ENCODE peak calls at places on chromosomes 11 and 22, in four cellular contexts. K is right cardiac atrium, C is heart left ventricle, J is MM.1S. I is an unnamed sample.

GRCh38 chr22:48921411-48921903 is 906.2 kb downstream of the BRD1 start:
- DNase-seq in C (no peak), J (no peak), K (no peak), I (no peak)

GRCh38 chr11:19777342-19778102 is 64.9 kb downstream of the NAV2 start:
- DNase-seq in C (no peak), K (peak), J (no peak), I (no peak)

GRCh38 chr11:125429174-125429707 is 66.8 kb downstream of the FEZ1 start:
- DNase-seq in J (peak), K (peak), C (peak), I (no peak)

GRCh38 chr11:114262681-114263509 is 33.3 kb upstream of the NNMT start:
- DNase-seq in J (peak), K (peak), C (no peak), I (peak)

GRCh38 chr11:113806403-113806802 is 26.8 kb downstream of the CLDN25 start:
- DNase-seq in C (no peak), J (peak), K (no peak), I (peak)

GRCh38 chr11:73242291-73243092 is 24.4 kb downstream of the P2RY2 start:
- DNase-seq in K (peak), C (peak), J (peak), I (peak)

GRCh38 chr11:34154059-34154875 is 48.8 kb downstream of the NAT10 start:
- DNase-seq in C (no peak), K (peak), J (no peak), I (no peak)

GRCh38 chr22:48530666-48531065 is 1297.0 kb downstream of the BRD1 start:
- DNase-seq in J (no peak), K (peak), C (no peak), I (no peak)

GRCh38 chr22:20656516-20656901 is 117.4 kb upstream of the SERPIND1 start:
- DNase-seq in J (no peak), K (no peak), C (no peak), I (no peak)

GRCh38 chr22:39778055-39778454 is 115.5 kb downstream of the ENTHD1 start:
- DNase-seq in C (no peak), J (no peak), K (no peak), I (no peak)

GRCh38 chr11:64536396-64536935 is 54.6 kb upstream of the SLC22A12 start:
- DNase-seq in J (no peak), C (no peak), K (no peak), I (no peak)

GRCh38 chr11:65274734-65275682 is 13.2 kb downstream of the POLA2 start:
- DNase-seq in K (peak), J (peak), C (peak), I (peak)

GRCh38 chr11:70547821-70548670 is 149.7 kb downstream of the CTTN start:
- DNase-seq in K (no peak), J (no peak), C (peak), I (no peak)

GRCh38 chr11:68837583-68838571 is 3.8 kb downstream of the CPT1A start:
- DNase-seq in K (peak), J (no peak), C (no peak), I (no peak)

GRCh38 chr11:79273781-79274180 is 167.0 kb downstream of the TENM4 start:
- DNase-seq in J (no peak), C (no peak), K (no peak), I (no peak)

GRCh38 chr11:111344032-111344431 is 35.0 kb downstream of the POU2AF1 start:
- DNase-seq in C (no peak), J (no peak), K (peak), I (no peak)

GRCh38 chr11:36455658-36456111 is 54.4 kb downstream of the TRAF6 start:
- DNase-seq in J (no peak), K (peak), C (peak), I (no peak)

GRCh38 chr11:93517041-93517440 is 26.1 kb downstream of the SMCO4 start:
- DNase-seq in J (no peak), C (no peak), K (no peak), I (no peak)

GRCh38 chr22:39236321-39237275 is 8.2 kb downstream of the PDGFB start:
- DNase-seq in J (peak), K (peak), C (peak), I (no peak)

GRCh38 chr22:37021041-37021440 is 1.5 kb downstream of the MPST start:
- DNase-seq in C (no peak), K (no peak), J (no peak), I (no peak)

GRCh38 chr11:125720781-125721180 is 25.3 kb upstream of the PATE1 start:
- DNase-seq in C (no peak), K (no peak), J (no peak), I (no peak)

GRCh38 chr11:96827164-96827563 is 437.4 kb downstream of the JRKL start:
- DNase-seq in J (no peak), C (no peak), K (no peak), I (no peak)

GRCh38 chr11:393219-394033 is 583 bp upstream of the PKP3 start:
- DNase-seq in C (no peak), K (no peak), J (no peak), I (no peak)

GRCh38 chr22:41573677-41574264 is 13.0 kb downstream of the CSDC2 start:
- DNase-seq in K (peak), C (no peak), J (no peak), I (no peak)

GRCh38 chr11:132734217-132734616 is 798.1 kb downstream of the OPCML start:
- DNase-seq in C (no peak), K (no peak), J (no peak), I (no peak)

GRCh38 chr11:60905551-60906113 is 753 bp downstream of the PRPF19 start:
- DNase-seq in J (peak), K (no peak), C (no peak), I (no peak)

GRCh38 chr11:36130401-36130800 is 158.8 kb downstream of the COMMD9 start:
- DNase-seq in K (no peak), J (no peak), C (no peak), I (no peak)

GRCh38 chr11:73085189-73085875 is 56.8 kb downstream of the FCHSD2 start:
- DNase-seq in C (no peak), J (no peak), K (no peak), I (no peak)

GRCh38 chr22:47374901-47375575 is 612.6 kb downstream of the TBC1D22A start:
- DNase-seq in C (peak), J (no peak), K (no peak), I (no peak)

GRCh38 chr22:25153961-25154685 is 45.5 kb upstream of the CRYBB3 start:
- DNase-seq in C (no peak), J (no peak), K (peak), I (no peak)

GRCh38 chr11:75850787-75851186 is 35.8 kb downstream of the UVRAG start:
- DNase-seq in C (no peak), K (no peak), J (no peak), I (no peak)

GRCh38 chr11:63639195-63639832 is 25.1 kb upstream of the PLAAT3 start:
- DNase-seq in C (no peak), J (peak), K (peak), I (peak)

GRCh38 chr11:102115557-102115956 is 5.3 kb downstream of the YAP1 start:
- DNase-seq in K (no peak), C (no peak), J (no peak), I (no peak)

GRCh38 chr22:37028692-37029674 is 9.4 kb downstream of the MPST start:
- DNase-seq in K (no peak), C (no peak), J (no peak), I (no peak)

GRCh38 chr22:32644252-32645100 is 157.0 kb upstream of the TIMP3 start:
- DNase-seq in J (no peak), K (peak), C (peak), I (peak)

GRCh38 chr22:23181763-23182288 is 1.5 kb downstream of the BCR start:
- DNase-seq in C (no peak), K (peak), J (peak), I (no peak)

GRCh38 chr22:23178512-23179254 is 1.6 kb upstream of the BCR start:
- DNase-seq in J (peak), C (peak), K (peak), I (peak)

GRCh38 chr22:23180301-23180892 is at the start of gene BCR:
- DNase-seq in J (peak), C (peak), K (peak), I (peak)

GRCh38 chr22:23180893-23181762 is 819 bp downstream of the BCR start:
- DNase-seq in C (peak), K (peak), J (peak), I (peak)

DNA sequence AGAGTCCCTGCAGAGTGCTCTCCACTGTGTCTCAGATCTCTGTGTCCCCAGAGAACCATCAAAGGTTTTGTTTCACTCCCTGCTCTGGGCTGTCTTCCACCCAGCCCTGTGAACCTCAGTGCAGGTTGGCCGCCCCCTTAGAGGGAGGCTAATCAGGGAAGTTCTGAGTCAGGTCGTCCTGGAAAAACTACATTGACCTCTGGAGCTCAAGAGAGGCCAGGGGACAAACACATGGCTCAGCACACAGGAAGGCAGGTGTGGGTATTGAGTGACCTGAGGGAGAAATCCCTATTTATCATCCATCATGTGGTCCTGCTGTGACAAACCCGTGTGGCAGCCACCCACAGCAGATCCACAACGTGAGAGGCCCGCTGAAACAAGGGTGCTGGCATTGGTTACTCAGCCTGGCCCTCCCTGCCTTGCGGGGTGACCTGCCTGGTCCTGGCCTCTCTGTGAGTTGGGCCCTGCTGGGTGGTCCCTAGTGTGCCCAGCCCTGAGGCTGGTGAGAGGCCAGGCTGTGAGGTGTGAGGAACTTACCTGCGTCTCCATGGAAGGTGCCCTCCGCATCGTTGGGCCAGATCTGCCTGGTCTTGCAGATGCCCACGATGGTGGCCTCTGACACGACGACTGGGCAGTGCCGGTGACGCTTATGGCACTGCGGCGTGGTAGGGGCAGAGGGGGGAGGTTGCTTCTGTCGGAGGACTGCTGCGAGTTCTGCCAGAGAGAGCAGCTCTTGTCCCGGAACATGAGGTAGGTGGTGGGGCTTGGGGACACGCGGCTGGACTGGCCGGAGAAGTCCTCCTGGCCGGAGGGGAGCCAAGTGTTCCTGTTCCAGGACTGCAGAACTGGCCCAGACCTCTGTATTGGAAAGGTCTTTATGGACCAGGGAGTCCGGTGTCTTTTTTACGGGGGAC is 671 bp upstream of the BCR start:
- DNase-seq in J (peak), C (peak), K (peak), I (peak)
- H3K27ac ChIP-seq in J (peak), C (peak), K (peak), I (peak)

GRCh38 chr11:3944198-3944597 is 88.7 kb downstream of the STIM1 start:
- DNase-seq in K (peak), C (no peak), J (no peak), I (no peak)

GRCh38 chr11:3939211-3939610 is 83.7 kb downstream of the STIM1 start:
- DNase-seq in J (peak), C (no peak), K (no peak), I (no peak)

GRCh38 chr11:3942956-3943497 is 87.6 kb downstream of the STIM1 start:
- DNase-seq in J (no peak), C (no peak), K (no peak), I (no peak)

GRCh38 chr11:3939651-3940190 is 84.3 kb downstream of the STIM1 start:
- DNase-seq in C (no peak), K (no peak), J (no peak), I (no peak)

DNA sequence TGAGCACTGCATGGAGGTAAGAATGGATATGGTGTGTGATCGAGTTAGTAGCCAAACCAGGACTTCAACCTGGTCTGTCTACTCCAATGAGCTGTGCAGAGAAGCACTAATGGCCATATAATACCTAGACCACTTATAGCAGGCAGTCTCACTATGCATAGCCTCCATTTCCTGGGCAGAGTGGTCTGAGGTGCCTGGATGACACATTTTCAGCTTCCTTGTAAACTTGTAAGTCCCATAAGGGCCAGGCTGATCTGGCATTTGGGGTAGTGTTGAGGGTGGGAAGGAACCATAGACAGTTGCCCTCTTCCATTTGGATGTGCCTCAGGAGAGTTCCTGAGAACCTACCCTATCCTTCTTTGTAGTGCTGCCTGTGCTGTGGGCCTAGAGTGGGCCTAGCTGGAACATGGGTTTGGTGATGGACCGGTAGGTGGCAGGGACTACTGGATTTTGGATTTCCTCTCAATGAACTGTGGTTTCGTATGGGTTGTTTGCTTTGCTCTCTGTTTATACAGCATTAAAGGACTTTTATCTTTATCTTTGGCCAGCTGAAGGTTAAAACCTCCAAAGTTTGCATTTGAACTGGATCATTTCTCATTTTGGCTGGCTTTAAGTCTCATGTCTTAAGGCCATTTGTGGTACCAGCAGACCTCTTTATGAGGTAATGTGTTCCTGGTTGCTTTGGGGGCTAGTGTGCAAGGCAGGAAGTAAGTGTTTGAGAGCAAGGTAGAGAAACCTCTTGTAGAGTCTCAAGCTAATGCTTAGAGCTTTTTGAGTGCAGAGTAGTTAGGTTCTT is 86.9 kb downstream of the STIM1 start:
- DNase-seq in K (no peak), J (no peak), C (no peak), I (no peak)
- H3K4me3 ChIP-seq in K (no peak), J (no peak), C (no peak), I (peak)

GRCh38 chr11:2739531-2740274 is 39.9 kb upstream of the KCNQ1OT1 start:
- DNase-seq in C (peak), J (no peak), K (peak), I (no peak)

GRCh38 chr11:2741377-2742131 is 41.8 kb upstream of the KCNQ1OT1 start:
- DNase-seq in K (peak), J (no peak), C (peak), I (no peak)

GRCh38 chr11:2740275-2740940 is 40.6 kb upstream of the KCNQ1OT1 start:
- DNase-seq in K (peak), J (no peak), C (peak), I (no peak)

GRCh38 chr11:2742201-2742600 is 42.4 kb upstream of the KCNQ1OT1 start:
- DNase-seq in K (peak), C (peak), J (no peak), I (no peak)

GRCh38 chr11:2741006-2741376 is 41.2 kb upstream of the KCNQ1OT1 start:
- DNase-seq in C (peak), J (no peak), K (peak), I (no peak)
- H3K27ac ChIP-seq in C (no peak), J (no peak), K (no peak), I (no peak)

GRCh38 chr11:10301656-10302293 is 3.1 kb upstream of the ADM start:
- DNase-seq in K (no peak), C (no peak), J (no peak), I (no peak)
- H3K4me3 ChIP-seq in K (no peak), C (peak), J (peak), I (peak)

DNA sequence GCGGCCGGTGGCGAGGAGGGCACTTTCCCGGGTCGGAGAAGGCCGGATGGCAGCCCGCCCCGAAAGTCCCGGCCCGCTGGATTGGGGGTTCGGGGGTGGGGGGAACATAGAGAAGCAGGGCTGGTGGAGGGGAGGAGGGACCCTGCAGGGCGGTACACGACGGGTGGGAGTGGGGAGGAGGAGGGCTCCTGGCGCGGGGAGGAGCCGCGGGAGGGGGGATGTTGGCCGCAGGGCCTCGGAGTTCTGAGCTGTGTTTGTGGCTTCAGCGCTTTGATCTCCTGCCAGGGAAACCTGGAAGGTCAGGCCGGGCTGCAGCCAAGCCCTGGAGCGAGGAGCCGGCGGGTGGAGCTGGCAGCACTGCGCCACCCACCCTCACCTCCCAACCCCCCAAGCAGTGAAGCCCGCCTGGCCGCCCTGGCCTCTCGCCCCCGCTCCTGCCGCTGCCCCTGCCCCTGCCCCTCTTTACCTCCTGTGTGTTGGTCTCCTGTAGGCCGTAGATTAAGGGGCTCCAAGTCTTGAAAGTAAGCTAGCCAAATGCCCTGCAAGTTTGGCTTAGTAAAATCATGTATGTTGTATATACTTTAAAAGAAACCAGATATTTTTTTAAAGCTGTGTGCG is 30.9 kb downstream of the C22orf31 start:
- DNase-seq in C (peak), K (peak), J (no peak), I (no peak)
- H3K27ac ChIP-seq in C (peak), K (no peak), J (no peak), I (no peak)

DNA sequence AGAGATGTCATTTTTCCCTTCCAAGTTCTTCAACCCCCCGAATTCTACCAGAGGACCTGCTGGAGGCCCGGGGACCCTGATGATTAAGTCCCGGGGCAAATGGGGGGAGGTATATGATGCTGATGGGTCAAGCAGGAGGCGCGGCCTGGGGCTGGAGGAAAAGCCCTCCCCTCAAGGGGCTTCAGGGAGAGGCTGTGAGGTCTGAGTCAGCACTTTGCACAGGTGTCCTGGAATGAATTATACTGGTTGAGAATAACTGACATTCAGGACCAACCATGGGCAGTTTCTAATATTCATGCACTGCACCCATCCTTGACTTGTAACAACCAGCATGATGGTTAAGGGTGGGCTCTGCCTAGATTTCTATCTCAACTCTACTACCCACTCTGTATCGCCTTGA is 146.8 kb upstream of the SYT13 start:
- DNase-seq in K (no peak), C (no peak), J (no peak), I (no peak)
- H3K4me3 ChIP-seq in K (no peak), C (no peak), J (no peak), I (no peak)

GRCh38 chr22:29310863-29311339 is 4.5 kb downstream of the GAS2L1 start:
- DNase-seq in K (peak), C (peak), J (no peak), I (no peak)
- H3K27ac ChIP-seq in K (peak), C (peak), J (no peak), I (no peak)

GRCh38 chr11:108496643-108497256 is 1.4 kb downstream of the POGLUT3 start:
- DNase-seq in C (no peak), J (no peak), K (no peak), I (no peak)
- H3K4me3 ChIP-seq in C (peak), J (no peak), K (no peak), I (peak)

I was measured in CD4-positive, CD25-positive, alpha-beta regulatory T cell.